ENCODE peak calls at places on chromosomes 13 and 19, in five cellular contexts. H is CD8-positive, alpha-beta T cell; E is fibroblast of mammary gland; X is KBM-7; B is lung. Q is an unnamed sample.
A peak's percentile ranks its signal among the peaks of the same experiment; 100 is the strongest.

GRCh38 chr19:29815231-29815630 is 3.4 kb downstream of the CCNE1 start:
- DNase-seq in B (no peak), E (no peak), X (no peak), H (no peak), Q (no peak)

GRCh38 chr19:4097501-4097900 is 26.4 kb downstream of the MAP2K2 start:
- DNase-seq in B (no peak), E (no peak), H (no peak), X (no peak), Q (no peak)

GRCh38 chr19:29879655-29879974 is 62.4 kb upstream of the URI1 start:
- DNase-seq in H (no peak), E (no peak), X (no peak), B (no peak), Q (no peak)

GRCh38 chr19:39038098-39038497 is 5.7 kb upstream of the FBXO27 start:
- DNase-seq in X (peak; percentile 39), E (peak; percentile 47), H (no peak), B (peak; percentile 39), Q (no peak)

GRCh38 chr13:42328672-42329071 is 56.7 kb downstream of the AKAP11 start:
- DNase-seq in X (peak; percentile 34), E (no peak), B (no peak), H (no peak), Q (no peak)

GRCh38 chr13:112986470-112986869 is 17.5 kb downstream of the MCF2L start:
- DNase-seq in H (no peak), B (no peak), E (no peak), X (no peak), Q (no peak)

GRCh38 chr13:45518525-45519235 is 53.9 kb downstream of the COG3 start:
- DNase-seq in X (no peak), E (peak; percentile 71), H (no peak), B (no peak), Q (no peak)

GRCh38 chr13:112042496-112042895 is 24.5 kb upstream of the SOX1 start:
- DNase-seq in B (no peak), E (no peak), H (no peak), X (no peak), Q (no peak)

GRCh38 chr13:31943591-31943990 is 88.0 kb upstream of the FRY start:
- DNase-seq in H (no peak), B (no peak), X (no peak), E (peak; percentile 57), Q (no peak)

GRCh38 chr19:11596156-11596555 is 1.1 kb upstream of the ZNF627 start:
- DNase-seq in B (no peak), H (no peak), E (no peak), X (no peak), Q (no peak)

GRCh38 chr19:5572556-5573286 is 5.0 kb upstream of the TINCR start:
- DNase-seq in E (no peak), B (no peak), X (no peak), H (no peak), Q (no peak)

GRCh38 chr13:110476220-110476617 is 85.3 kb downstream of the RAB20 start:
- DNase-seq in X (no peak), E (no peak), B (no peak), H (no peak), Q (no peak)

GRCh38 chr13:94322925-94323324 is 156.6 kb downstream of the DCT start:
- DNase-seq in B (no peak), X (peak; percentile 81), H (no peak), E (peak; percentile 31), Q (no peak)

GRCh38 chr13:94711561-94712286 is 621 bp downstream of the SOX21 start:
- DNase-seq in B (no peak), H (no peak), X (peak; percentile 19), E (peak; percentile 28), Q (no peak)

GRCh38 chr19:38658462-38659306 is 11.2 kb downstream of the ACTN4 start:
- DNase-seq in X (no peak), E (peak; percentile 100), H (no peak), B (peak; percentile 67), Q (no peak)

GRCh38 chr19:16078759-16079707 is 2.7 kb downstream of the TPM4 start:
- DNase-seq in X (peak; percentile 98), H (peak; percentile 71), B (peak; percentile 56), E (peak; percentile 98), Q (peak; percentile 60)

GRCh38 chr19:11374449-11375142 is at the start of gene SWSAP1:
- DNase-seq in E (peak; percentile 99), B (peak; percentile 98), H (peak; percentile 96), X (peak; percentile 100), Q (peak; percentile 97)

GRCh38 chr19:29323046-29323971 is 110.4 kb upstream of the UQCRFS1 start:
- DNase-seq in B (no peak), H (no peak), E (no peak), X (no peak), Q (no peak)

GRCh38 chr19:3146677-3147100 is 10.9 kb downstream of the GNA15 start:
- DNase-seq in H (peak; percentile 74), E (no peak), B (peak; percentile 51), X (peak; percentile 64), Q (peak; percentile 38)

GRCh38 chr13:28636677-28637317 is 22.1 kb upstream of the POMP start:
- DNase-seq in E (peak; percentile 80), X (peak; percentile 79), H (peak; percentile 36), B (peak; percentile 58), Q (peak; percentile 10)

GRCh38 chr13:81487151-81487550 is 1146.2 kb upstream of the SPRY2 start:
- DNase-seq in H (no peak), B (no peak), X (peak; percentile 12), E (peak; percentile 1), Q (no peak)

GRCh38 chr19:18009412-18010066 is 1.6 kb downstream of the ARRDC2 start:
- DNase-seq in H (no peak), X (no peak), E (peak; percentile 33), B (no peak), Q (no peak)

GRCh38 chr13:51997641-51998330 is 13.5 kb downstream of the ATP7B start:
- DNase-seq in H (no peak), X (no peak), E (no peak), B (no peak), Q (no peak)

GRCh38 chr19:19627716-19628498 is at the start of gene LPAR2:
- DNase-seq in E (no peak), X (no peak), H (peak; percentile 81), B (peak; percentile 64), Q (peak; percentile 86)

GRCh38 chr19:9189538-9189937 is 10.8 kb downstream of the OR7D2 start:
- DNase-seq in H (no peak), B (no peak), X (no peak), E (no peak), Q (no peak)

GRCh38 chr19:15161028-15161984 is 39.5 kb downstream of the NOTCH3 start:
- DNase-seq in B (no peak), X (peak; percentile 24), H (no peak), E (peak; percentile 25), Q (no peak)

Q was measured in T-cell.